ENCODE peak calls at places on chromosome 12, in nine cellular contexts. B is GM23248, W is lung, X is thyroid gland, Z is pancreas, N is heart left ventricle, K is Peyer's patch, Q is stomach, L is tibial artery. U is an unnamed sample.
A peak's percentile ranks its signal among the peaks of the same experiment; 100 is the strongest.

GRCh38 chr12:60920841-60921495 is 1325.1 kb downstream of the SLC16A7 start:
- DNase-seq in B (no peak), W (no peak), X (no peak), Z (no peak), N (no peak), K (no peak), Q (no peak), L (no peak), U (no peak)

GRCh38 chr12:94875525-94875924 is 128.0 kb downstream of the NDUFA12 start:
- DNase-seq in B (no peak), W (no peak), X (peak; percentile 42), Z (no peak), N (no peak), K (no peak), Q (no peak), L (no peak), U (no peak)

GRCh38 chr12:25926536-25926935 is 31.9 kb upstream of the RASSF8 start:
- DNase-seq in B (no peak), W (no peak), X (no peak), Z (no peak), N (no peak), K (no peak), Q (no peak), L (no peak), U (no peak)

GRCh38 chr12:26369588-26369987 is 174.2 kb downstream of the SSPN start:
- DNase-seq in B (peak; percentile 95), W (no peak), X (peak; percentile 4), Z (no peak), N (no peak), K (no peak), Q (no peak), L (no peak), U (no peak)

GRCh38 chr12:64650762-64651161 is 40.5 kb downstream of the RASSF3 start:
- DNase-seq in B (no peak), W (no peak), X (no peak), Z (no peak), N (no peak), K (no peak), Q (peak; percentile 59), L (no peak), U (no peak)

GRCh38 chr12:27013606-27014084 is 539 bp downstream of the TM7SF3 start:
- DNase-seq in B (peak; percentile 72), W (no peak), X (peak; percentile 42), Z (no peak), N (no peak), K (no peak), Q (no peak), L (peak; percentile 35), U (no peak)

GRCh38 chr12:47755655-47756562 is 2.8 kb downstream of the RAPGEF3 start:
- DNase-seq in B (peak; percentile 24), W (no peak), X (peak; percentile 75), Z (no peak), N (peak; percentile 57), K (peak; percentile 72), Q (peak; percentile 76), L (no peak), U (no peak)

GRCh38 chr12:104090685-104091084 is 26.4 kb downstream of the HCFC2 start:
- DNase-seq in B (peak; percentile 20), W (no peak), X (no peak), Z (no peak), N (no peak), K (no peak), Q (no peak), L (no peak), U (no peak)

GRCh38 chr12:94586589-94587259 is 63.6 kb downstream of the TMCC3 start:
- DNase-seq in B (peak; percentile 18), W (no peak), X (no peak), Z (peak; percentile 13), N (no peak), K (no peak), Q (no peak), L (no peak), U (no peak)

GRCh38 chr12:9319842-9320173 is 111.6 kb upstream of the PZP start:
- DNase-seq in B (no peak), W (no peak), X (no peak), Z (no peak), N (no peak), K (no peak), Q (no peak), L (no peak), U (no peak)

GRCh38 chr12:94561943-94562411 is 88.4 kb downstream of the TMCC3 start:
- DNase-seq in B (no peak), W (no peak), X (peak; percentile 94), Z (peak; percentile 53), N (no peak), K (peak; percentile 58), Q (peak; percentile 79), L (no peak), U (no peak)

GRCh38 chr12:91055976-91056375 is 1.8 kb downstream of the KERA start:
- DNase-seq in B (peak; percentile 4), W (no peak), X (no peak), Z (no peak), N (no peak), K (no peak), Q (no peak), L (no peak), U (no peak)

GRCh38 chr12:9925746-9926393 is 6.3 kb downstream of the CLEC2A start:
- DNase-seq in B (peak; percentile 62), W (no peak), X (no peak), Z (peak; percentile 10), N (no peak), K (no peak), Q (no peak), L (no peak), U (no peak)

GRCh38 chr12:42234970-42235369 is 3.1 kb downstream of the YAF2 start:
- DNase-seq in B (peak; percentile 33), W (no peak), X (no peak), Z (no peak), N (no peak), K (no peak), Q (no peak), L (no peak), U (no peak)

GRCh38 chr12:42213023-42213422 is 25.0 kb downstream of the YAF2 start:
- DNase-seq in B (no peak), W (no peak), X (no peak), Z (no peak), N (no peak), K (no peak), Q (no peak), L (no peak), U (no peak)

GRCh38 chr12:47249719-47250506 is 170.2 kb upstream of the AMIGO2 start:
- DNase-seq in B (no peak), W (no peak), X (no peak), Z (no peak), N (no peak), K (no peak), Q (no peak), L (no peak), U (no peak)

GRCh38 chr12:6966351-6966750 is 4.1 kb downstream of the PHB2 start:
- DNase-seq in B (no peak), W (no peak), X (no peak), Z (no peak), N (no peak), K (no peak), Q (no peak), L (no peak), U (no peak)
- H3K4me1 ChIP-seq in B (peaks cover 15% of the 10 kb centered on the region), W (peaks cover 9% of the 10 kb centered on the region), X (peaks cover 45% of the 10 kb centered on the region), Z (peaks cover 50% of the 10 kb centered on the region), N (peaks cover 47% of the 10 kb centered on the region), K (peaks cover 23% of the 10 kb centered on the region), Q (peaks cover 57% of the 10 kb centered on the region), L (peaks cover 46% of the 10 kb centered on the region), U (peaks cover 34% of the 10 kb centered on the region)

DNA sequence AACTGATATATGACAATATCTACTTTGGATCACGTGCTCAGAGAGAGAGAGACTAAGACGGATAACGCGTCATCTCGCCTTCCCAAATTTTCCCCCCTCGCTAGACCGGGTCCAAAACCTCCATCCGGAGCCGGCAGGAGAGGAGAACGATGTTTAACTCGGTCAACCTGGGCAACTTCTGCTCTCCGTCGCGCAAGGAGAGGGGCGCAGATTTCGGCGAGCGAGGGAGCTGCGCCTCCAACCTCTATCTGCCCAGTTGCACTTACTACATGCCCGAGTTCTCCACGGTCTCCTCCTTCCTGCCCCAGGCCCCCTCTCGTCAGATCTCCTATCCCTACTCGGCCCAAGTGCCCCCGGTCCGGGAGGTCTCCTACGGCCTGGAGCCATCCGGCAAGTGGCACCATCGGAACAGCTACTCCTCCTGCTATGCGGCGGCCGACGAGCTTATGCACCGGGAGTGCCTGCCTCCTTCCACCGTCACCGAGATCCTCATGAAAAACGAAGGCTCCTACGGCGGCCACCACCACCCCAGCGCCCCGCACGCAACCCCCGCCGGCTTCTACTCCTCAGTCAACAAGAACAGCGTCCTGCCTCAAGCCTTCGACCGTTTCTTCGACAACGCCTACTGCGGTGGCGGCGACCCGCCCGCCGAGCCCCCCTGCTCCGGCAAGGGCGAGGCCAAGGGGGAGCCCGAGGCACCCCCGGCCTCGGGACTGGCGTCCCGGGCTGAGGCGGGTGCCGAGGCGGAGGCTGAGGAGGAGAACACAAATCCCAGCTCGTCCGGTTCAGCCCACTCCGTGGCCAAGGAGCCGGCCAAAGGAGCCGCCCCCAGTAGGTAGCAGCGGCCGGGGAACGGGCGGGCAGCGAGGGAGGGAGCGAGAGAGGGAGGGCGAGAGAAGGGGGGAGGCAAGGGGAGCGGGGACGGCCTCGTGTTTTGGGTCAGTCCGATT is at the start of gene HOXC11:
- DNase-seq in B (peak; percentile 52), W (no peak), X (no peak), Z (no peak), N (no peak), K (peak; percentile 46), Q (no peak), L (peak; percentile 78), U (no peak)
- H3K27ac ChIP-seq in B (no peak within 1 kb of the TSS), W (no peak within 1 kb of the TSS), X (no peak within 1 kb of the TSS), Z (no peak within 1 kb of the TSS), N (no peak within 1 kb of the TSS), K (no peak within 1 kb of the TSS), Q (no peak within 1 kb of the TSS), L (peak within 1 kb of the TSS; percentile 93), U (no peak within 1 kb of the TSS)

GRCh38 chr12:80632835-80633234 is 74.6 kb upstream of the MYF6 start:
- DNase-seq in B (peak; percentile 19), W (no peak), X (peak; percentile 23), Z (peak; percentile 8), N (no peak), K (no peak), Q (no peak), L (no peak), U (no peak)
- H3K27me3 ChIP-seq in B (no peaks in the 10 kb centered on the region), W (no peaks in the 10 kb centered on the region), X (no peaks in the 10 kb centered on the region), Z (no peaks in the 10 kb centered on the region), N (no peaks in the 10 kb centered on the region), K (no peaks in the 10 kb centered on the region), Q (no peaks in the 10 kb centered on the region), L (no peaks in the 10 kb centered on the region), U (no peaks in the 10 kb centered on the region)

DNA sequence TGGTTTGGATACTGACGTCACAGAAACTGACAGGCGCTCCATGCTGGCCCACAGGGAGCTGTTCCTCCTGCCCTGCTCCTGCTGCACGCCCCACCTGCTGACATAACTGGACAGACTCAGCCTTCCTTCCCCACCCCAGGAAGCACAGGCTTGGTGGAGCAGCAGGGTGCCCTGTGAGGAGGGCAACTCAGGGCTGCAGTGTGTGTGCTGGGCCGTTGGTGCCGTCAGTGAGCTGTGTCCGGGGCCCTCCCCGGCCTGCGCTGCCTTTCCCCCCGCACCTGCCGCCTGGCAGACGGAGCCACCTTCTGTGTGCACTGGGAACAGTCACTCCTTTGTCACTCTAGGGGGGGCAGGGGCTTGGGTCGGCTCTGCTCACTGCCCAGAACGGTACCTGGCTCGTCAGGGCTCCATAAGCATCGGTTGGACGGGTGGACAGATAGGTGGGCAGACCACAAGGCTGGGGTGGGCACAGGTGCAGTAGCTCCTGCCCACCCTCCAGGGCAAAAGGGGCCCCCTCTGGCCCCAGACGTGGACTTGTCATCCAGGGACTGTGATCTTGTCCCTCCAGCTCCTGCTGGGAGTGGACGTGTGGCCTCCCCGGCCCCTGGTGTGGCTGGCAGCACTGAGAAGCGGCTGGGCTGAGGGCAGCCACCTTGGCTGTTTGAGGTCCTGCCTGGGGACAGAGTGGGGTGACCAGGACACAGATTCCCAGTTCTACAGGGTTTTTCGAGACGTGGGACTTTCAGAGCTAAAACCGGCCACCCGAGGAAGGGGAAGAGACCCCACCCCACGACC is 32.8 kb downstream of the FBRSL1 start:
- DNase-seq in B (no peak), W (no peak), X (peak; percentile 63), Z (no peak), N (no peak), K (no peak), Q (no peak), L (no peak), U (no peak)
- H3K4me1 ChIP-seq in B (no peaks in the 10 kb centered on the region), W (peaks cover 11% of the 10 kb centered on the region), X (peaks cover 50% of the 10 kb centered on the region), Z (peaks cover 3% of the 10 kb centered on the region), N (peaks cover 9% of the 10 kb centered on the region), K (no peaks in the 10 kb centered on the region), Q (peaks cover 29% of the 10 kb centered on the region), L (peaks cover 19% of the 10 kb centered on the region), U (peaks cover 7% of the 10 kb centered on the region)

U was measured in effector memory CD4-positive, alpha-beta T cell.